ENCODE peak calls at places on chromosomes 6 and 20, in six cellular contexts. H, S, X, F, C and Q are unnamed samples. For H3K9me3, the result is how much of the 10 kb centered on the place peaks cover.

GRCh38 chr6:54194067-54194466 is 82.8 kb downstream of the MLIP start:
- DNase-seq in H (no peak), S (peak), X (peak), F (no peak), C (no peak), Q (no peak)

GRCh38 chr6:7730852-7731251 is 5.0 kb downstream of the BMP6 start:
- DNase-seq in H (peak), S (peak), X (no peak), F (no peak), C (no peak), Q (no peak)

GRCh38 chr20:57657537-57658446 is 37.6 kb upstream of the ZBP1 start:
- DNase-seq in H (no peak), S (no peak), X (no peak), F (peak), C (no peak), Q (peak)

GRCh38 chr6:81894788-81895221 is 142.3 kb upstream of the TENT5A start:
- DNase-seq in H (no peak), S (no peak), X (no peak), F (no peak), C (peak), Q (no peak)

GRCh38 chr6:43817192-43817591 is 47.2 kb downstream of the VEGFA start:
- DNase-seq in H (no peak), S (peak), X (peak), F (peak), C (peak), Q (peak)

GRCh38 chr6:34145161-34146020 is 496 bp downstream of the GRM4 start:
- DNase-seq in H (no peak), S (peak), X (peak), F (peak), C (peak), Q (peak)

GRCh38 chr6:32096394-32097258 is 12.5 kb downstream of the TNXB start:
- DNase-seq in H (no peak), S (no peak), X (no peak), F (no peak), C (no peak), Q (no peak)

GRCh38 chr6:118724211-118724610 is 72.8 kb upstream of the CEP85L start:
- DNase-seq in H (no peak), S (peak), X (no peak), F (no peak), C (no peak), Q (no peak)

GRCh38 chr20:48102821-48103635 is 317.7 kb upstream of the SULF2 start:
- DNase-seq in H (no peak), S (no peak), X (no peak), F (no peak), C (no peak), Q (no peak)

GRCh38 chr6:160284575-160284974 is 26.0 kb upstream of the SLC22A2 start:
- DNase-seq in H (no peak), S (no peak), X (no peak), F (no peak), C (no peak), Q (no peak)

GRCh38 chr6:16182428-16182827 is 53.5 kb downstream of the MYLIP start:
- DNase-seq in H (no peak), S (no peak), X (no peak), F (no peak), C (no peak), Q (no peak)
- TF ChIP-seq CTCF in H (no peak), S (no peak), X (no peak), F (no peak), C (no peak), Q (no peak)

GRCh38 chr6:168699631-168700315 is 258.8 kb downstream of the SMOC2 start:
- DNase-seq in H (no peak), S (no peak), X (peak), F (no peak), C (no peak), Q (no peak)

GRCh38 chr6:168706471-168707177 is 265.6 kb downstream of the SMOC2 start:
- DNase-seq in H (no peak), S (no peak), X (no peak), F (no peak), C (no peak), Q (no peak)

GRCh38 chr6:168704678-168705077 is 263.7 kb downstream of the SMOC2 start:
- DNase-seq in H (no peak), S (no peak), X (no peak), F (no peak), C (no peak), Q (no peak)

GRCh38 chr6:168700880-168701279 is 259.9 kb downstream of the SMOC2 start:
- DNase-seq in H (no peak), S (no peak), X (no peak), F (no peak), C (no peak), Q (no peak)

GRCh38 chr6:168703970-168704369 is 263.0 kb downstream of the SMOC2 start:
- DNase-seq in H (no peak), S (no peak), X (no peak), F (no peak), C (no peak), Q (no peak)
- H3K9me3 ChIP-seq in H (under half), S (under half), X (under half), F (under half), C (under half), Q (under half)

GRCh38 chr6:10030942-10031537 is 383.8 kb downstream of the TFAP2A start:
- DNase-seq in H (no peak), S (no peak), X (peak), F (peak), C (peak), Q (no peak)
- H2AFZ ChIP-seq in H (no peak), S (no peak), X (no peak), F (no peak), C (no peak), Q (no peak)

GRCh38 chr6:28531479-28532128 is 5.9 kb downstream of the GPX5 start:
- DNase-seq in H (no peak), S (no peak), X (no peak), F (no peak), C (peak), Q (no peak)
- TF ChIP-seq CTCF in H (no peak), S (no peak), X (no peak), F (peak), C (peak), Q (peak)

GRCh38 chr6:41672016-41672415 is 33.7 kb downstream of the MDFI start:
- DNase-seq in H (no peak), S (no peak), X (no peak), F (no peak), C (no peak), Q (no peak)
- H3K9me3 ChIP-seq in H (under half), S (under half), X (under half), F (under half), C (under half), Q (under half)